ENCODE peak calls at places on chromosomes 12 and 14, in five cellular contexts. One of them, this sample, is unnamed.

GRCh38 chr12:15636060-15636890 is 152.9 kb downstream of the EPS8 start:
- DNase-seq in occipital lobe: no peak
- DNase-seq in stimulated activated effector memory CD8-positive, alpha-beta T cell treated with anti-CD3 and anti-CD28 coated beads, Interleukin-12 subunit alpha, Interleukin-12 subunit beta, amount 100 ng/mL, for 72 hours: no peak
- DNase-seq in astrocyte of the hippocampus: no peak
- DNase-seq in memory B cell: no peak
- DNase-seq in this sample: no peak

GRCh38 chr12:32566663-32567634 is 112.2 kb upstream of the DNM1L start:
- DNase-seq in memory B cell: no peak
- DNase-seq in stimulated activated effector memory CD8-positive, alpha-beta T cell treated with anti-CD3 and anti-CD28 coated beads, Interleukin-12 subunit alpha, Interleukin-12 subunit beta, amount 100 ng/mL, for 72 hours: no peak
- DNase-seq in astrocyte of the hippocampus: peak
- DNase-seq in occipital lobe: no peak
- DNase-seq in this sample: peak

GRCh38 chr14:99671230-99672224 is 12.6 kb upstream of the CYP46A1 start:
- DNase-seq in astrocyte of the hippocampus: peak
- DNase-seq in occipital lobe: no peak
- DNase-seq in memory B cell: no peak
- DNase-seq in stimulated activated effector memory CD8-positive, alpha-beta T cell treated with anti-CD3 and anti-CD28 coated beads, Interleukin-12 subunit alpha, Interleukin-12 subunit beta, amount 100 ng/mL, for 72 hours: no peak
- DNase-seq in this sample: no peak

GRCh38 chr14:94671870-94672444 is 59.8 kb downstream of the SERPINA3 start:
- DNase-seq in occipital lobe: no peak
- DNase-seq in memory B cell: no peak
- DNase-seq in astrocyte of the hippocampus: no peak
- DNase-seq in stimulated activated effector memory CD8-positive, alpha-beta T cell treated with anti-CD3 and anti-CD28 coated beads, Interleukin-12 subunit alpha, Interleukin-12 subunit beta, amount 100 ng/mL, for 72 hours: no peak
- DNase-seq in this sample: no peak

GRCh38 chr14:91114079-91115065 is 499 bp downstream of the DGLUCY start:
- DNase-seq in stimulated activated effector memory CD8-positive, alpha-beta T cell treated with anti-CD3 and anti-CD28 coated beads, Interleukin-12 subunit alpha, Interleukin-12 subunit beta, amount 100 ng/mL, for 72 hours: peak
- DNase-seq in astrocyte of the hippocampus: peak
- DNase-seq in occipital lobe: peak
- DNase-seq in memory B cell: peak
- DNase-seq in this sample: peak

GRCh38 chr12:78866518-78866917 is 1.9 kb downstream of the SYT1 start:
- DNase-seq in astrocyte of the hippocampus: no peak
- DNase-seq in stimulated activated effector memory CD8-positive, alpha-beta T cell treated with anti-CD3 and anti-CD28 coated beads, Interleukin-12 subunit alpha, Interleukin-12 subunit beta, amount 100 ng/mL, for 72 hours: no peak
- DNase-seq in memory B cell: no peak
- DNase-seq in occipital lobe: no peak
- DNase-seq in this sample: no peak

GRCh38 chr14:53386359-53386758 is 233.2 kb upstream of the DDHD1 start:
- DNase-seq in occipital lobe: no peak
- DNase-seq in stimulated activated effector memory CD8-positive, alpha-beta T cell treated with anti-CD3 and anti-CD28 coated beads, Interleukin-12 subunit alpha, Interleukin-12 subunit beta, amount 100 ng/mL, for 72 hours: no peak
- DNase-seq in astrocyte of the hippocampus: no peak
- DNase-seq in memory B cell: no peak
- DNase-seq in this sample: no peak

GRCh38 chr12:85065816-85066482 is 29.8 kb downstream of the LRRIQ1 start:
- DNase-seq in memory B cell: no peak
- DNase-seq in astrocyte of the hippocampus: no peak
- DNase-seq in occipital lobe: no peak
- DNase-seq in stimulated activated effector memory CD8-positive, alpha-beta T cell treated with anti-CD3 and anti-CD28 coated beads, Interleukin-12 subunit alpha, Interleukin-12 subunit beta, amount 100 ng/mL, for 72 hours: no peak
- DNase-seq in this sample: no peak

GRCh38 chr12:92144045-92144630 is 1.5 kb downstream of the BTG1 start:
- DNase-seq in occipital lobe: peak
- DNase-seq in astrocyte of the hippocampus: peak
- DNase-seq in memory B cell: peak
- DNase-seq in stimulated activated effector memory CD8-positive, alpha-beta T cell treated with anti-CD3 and anti-CD28 coated beads, Interleukin-12 subunit alpha, Interleukin-12 subunit beta, amount 100 ng/mL, for 72 hours: peak
- DNase-seq in this sample: peak

This sample was measured in Daoy.